ENCODE peak calls at places on chromosomes 16 and 17, in five cellular contexts. One of them, this sample, is unnamed.

GRCh38 chr17:55285340-55286301 is 20.9 kb downstream of the HLF start:
- DNase-seq in esophagus squamous epithelium: no peak
- DNase-seq in hepatocyte: peak; percentile 89
- DNase-seq in fibroblast of mammary gland: peak; percentile 89
- DNase-seq in epithelial cell of esophagus: peak; percentile 53
- DNase-seq in this sample: peak; percentile 78

GRCh38 chr17:44628234-44629188 is 27.8 kb upstream of the MEIOC start:
- DNase-seq in esophagus squamous epithelium: no peak
- DNase-seq in hepatocyte: peak; percentile 19
- DNase-seq in fibroblast of mammary gland: no peak
- DNase-seq in epithelial cell of esophagus: no peak
- DNase-seq in this sample: no peak

GRCh38 chr17:16987830-16988601 is 16.1 kb upstream of the TNFRSF13B start:
- DNase-seq in esophagus squamous epithelium: peak; percentile 60
- DNase-seq in hepatocyte: peak; percentile 67
- DNase-seq in fibroblast of mammary gland: peak; percentile 77
- DNase-seq in epithelial cell of esophagus: peak; percentile 60
- DNase-seq in this sample: no peak

GRCh38 chr16:2004795-2005517 is 4.7 kb downstream of the ZNF598 start:
- DNase-seq in esophagus squamous epithelium: no peak
- DNase-seq in hepatocyte: no peak
- DNase-seq in fibroblast of mammary gland: peak; percentile 36
- DNase-seq in epithelial cell of esophagus: no peak
- DNase-seq in this sample: no peak

GRCh38 chr17:81917565-81918332 is at the start of gene SIRT7:
- DNase-seq in esophagus squamous epithelium: no peak
- DNase-seq in hepatocyte: peak; percentile 91
- DNase-seq in fibroblast of mammary gland: peak; percentile 48
- DNase-seq in epithelial cell of esophagus: peak; percentile 76
- DNase-seq in this sample: no peak

GRCh38 chr17:79150035-79150733 is 75.6 kb downstream of the ENGASE start:
- DNase-seq in esophagus squamous epithelium: no peak
- DNase-seq in hepatocyte: no peak
- DNase-seq in fibroblast of mammary gland: no peak
- DNase-seq in epithelial cell of esophagus: no peak
- DNase-seq in this sample: no peak

GRCh38 chr17:76492250-76492988 is 8.8 kb downstream of the RHBDF2 start:
- DNase-seq in esophagus squamous epithelium: no peak
- DNase-seq in hepatocyte: no peak
- DNase-seq in fibroblast of mammary gland: no peak
- DNase-seq in epithelial cell of esophagus: peak; percentile 43
- DNase-seq in this sample: no peak

GRCh38 chr17:33562792-33563191 is 269.7 kb upstream of the ASIC2 start:
- DNase-seq in esophagus squamous epithelium: no peak
- DNase-seq in hepatocyte: no peak
- DNase-seq in fibroblast of mammary gland: no peak
- DNase-seq in epithelial cell of esophagus: no peak
- DNase-seq in this sample: no peak

GRCh38 chr16:49748322-49748721 is 107.6 kb downstream of the ZNF423 start:
- DNase-seq in esophagus squamous epithelium: no peak
- DNase-seq in hepatocyte: peak; percentile 70
- DNase-seq in fibroblast of mammary gland: peak; percentile 28
- DNase-seq in epithelial cell of esophagus: no peak
- DNase-seq in this sample: no peak

GRCh38 chr17:45200701-45201100 is 21.0 kb upstream of the FMNL1 start:
- DNase-seq in esophagus squamous epithelium: no peak
- DNase-seq in hepatocyte: no peak
- DNase-seq in fibroblast of mammary gland: peak; percentile 65
- DNase-seq in epithelial cell of esophagus: peak; percentile 26
- DNase-seq in this sample: no peak

GRCh38 chr17:60154616-60155426 is 5.0 kb downstream of the CA4 start:
- DNase-seq in esophagus squamous epithelium: no peak
- DNase-seq in hepatocyte: no peak
- DNase-seq in fibroblast of mammary gland: peak; percentile 95
- DNase-seq in epithelial cell of esophagus: peak; percentile 49
- DNase-seq in this sample: peak; percentile 45

GRCh38 chr17:41915020-41915419 is 3.7 kb downstream of the ACLY start:
- DNase-seq in esophagus squamous epithelium: no peak
- DNase-seq in hepatocyte: no peak
- DNase-seq in fibroblast of mammary gland: no peak
- DNase-seq in epithelial cell of esophagus: no peak
- DNase-seq in this sample: no peak
- H3K4me3 ChIP-seq in esophagus squamous epithelium: no peak overlapping the region
- H3K4me3 ChIP-seq in hepatocyte: no peak overlapping the region
- H3K4me3 ChIP-seq in fibroblast of mammary gland: no peak overlapping the region
- H3K4me3 ChIP-seq in epithelial cell of esophagus: no peak overlapping the region
- H3K4me3 ChIP-seq in this sample: no peak overlapping the region

GRCh38 chr17:77647531-77647930 is 311.0 kb upstream of the TNRC6C start:
- DNase-seq in esophagus squamous epithelium: no peak
- DNase-seq in hepatocyte: no peak
- DNase-seq in fibroblast of mammary gland: no peak
- DNase-seq in epithelial cell of esophagus: no peak
- DNase-seq in this sample: no peak

GRCh38 chr17:77645441-77646430 is 312.8 kb upstream of the TNRC6C start:
- DNase-seq in esophagus squamous epithelium: no peak
- DNase-seq in hepatocyte: no peak
- DNase-seq in fibroblast of mammary gland: no peak
- DNase-seq in epithelial cell of esophagus: no peak
- DNase-seq in this sample: no peak

GRCh38 chr17:77644181-77644972 is 314.1 kb upstream of the TNRC6C start:
- DNase-seq in esophagus squamous epithelium: no peak
- DNase-seq in hepatocyte: no peak
- DNase-seq in fibroblast of mammary gland: no peak
- DNase-seq in epithelial cell of esophagus: no peak
- DNase-seq in this sample: no peak

GRCh38 chr17:77641718-77642117 is 316.8 kb upstream of the TNRC6C start:
- DNase-seq in esophagus squamous epithelium: no peak
- DNase-seq in hepatocyte: no peak
- DNase-seq in fibroblast of mammary gland: no peak
- DNase-seq in epithelial cell of esophagus: no peak
- DNase-seq in this sample: no peak

DNA sequence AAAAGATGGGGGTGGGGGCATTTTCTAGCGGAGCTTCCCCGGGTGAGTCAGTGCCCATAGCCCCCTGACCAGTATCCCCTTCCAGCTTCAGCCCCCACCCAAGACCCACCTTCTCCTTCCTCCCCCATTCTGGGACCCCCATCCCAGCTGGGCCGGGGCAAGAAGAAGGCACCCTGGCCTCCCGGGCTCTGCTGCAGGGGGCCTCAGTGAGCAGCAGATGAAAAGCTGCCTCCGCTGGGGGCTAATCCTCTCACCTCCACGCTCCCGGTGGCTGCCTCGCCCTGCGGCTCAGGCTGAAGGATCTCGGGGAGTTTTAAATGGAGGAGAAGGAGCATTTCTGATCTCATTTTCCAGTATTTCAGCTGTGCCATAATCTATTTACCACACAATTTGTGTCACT is 313.5 kb upstream of the TNRC6C start:
- DNase-seq in esophagus squamous epithelium: no peak
- DNase-seq in hepatocyte: no peak
- DNase-seq in fibroblast of mammary gland: no peak
- DNase-seq in epithelial cell of esophagus: no peak
- DNase-seq in this sample: no peak
- TF ChIP-seq CTCF in esophagus squamous epithelium: peak; percentile 6
- TF ChIP-seq CTCF in hepatocyte: no peak
- TF ChIP-seq CTCF in fibroblast of mammary gland: no peak
- TF ChIP-seq CTCF in epithelial cell of esophagus: no peak
- TF ChIP-seq CTCF in this sample: no peak

GRCh38 chr16:84599528-84600202 is 18.2 kb downstream of the COTL1 start:
- DNase-seq in esophagus squamous epithelium: no peak
- DNase-seq in hepatocyte: peak; percentile 66
- DNase-seq in fibroblast of mammary gland: peak; percentile 83
- DNase-seq in epithelial cell of esophagus: peak; percentile 20
- DNase-seq in this sample: no peak
- H3K4me3 ChIP-seq in esophagus squamous epithelium: peak overlapping the region; percentile 37
- H3K4me3 ChIP-seq in hepatocyte: no peak overlapping the region
- H3K4me3 ChIP-seq in fibroblast of mammary gland: peak overlapping the region; percentile 10
- H3K4me3 ChIP-seq in epithelial cell of esophagus: no peak overlapping the region
- H3K4me3 ChIP-seq in this sample: no peak overlapping the region

DNA sequence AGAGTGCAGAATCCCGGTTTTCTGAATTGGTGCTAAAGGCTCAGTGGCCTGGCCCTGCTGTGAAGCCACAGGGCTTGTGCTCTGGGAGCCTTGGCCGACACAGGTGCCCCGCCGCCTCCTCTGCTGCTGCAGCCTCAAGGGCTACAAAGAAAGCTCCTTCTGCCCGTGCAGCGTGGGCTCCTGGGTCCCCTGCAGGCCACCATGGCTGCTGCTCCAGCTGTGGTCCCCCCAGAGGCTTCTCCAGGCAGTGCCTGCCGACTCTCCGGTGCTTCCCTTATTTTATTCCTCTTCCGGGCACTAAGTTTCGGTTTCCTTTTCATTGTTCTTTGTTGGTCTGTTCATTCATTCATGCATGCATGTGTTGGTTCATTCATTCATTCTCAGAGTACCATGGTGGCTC is 53.1 kb downstream of the CMIP start:
- DNase-seq in esophagus squamous epithelium: no peak
- DNase-seq in hepatocyte: no peak
- DNase-seq in fibroblast of mammary gland: no peak
- DNase-seq in epithelial cell of esophagus: no peak
- DNase-seq in this sample: no peak
- TF ChIP-seq CTCF in esophagus squamous epithelium: peak; percentile 50
- TF ChIP-seq CTCF in hepatocyte: no peak
- TF ChIP-seq CTCF in fibroblast of mammary gland: no peak
- TF ChIP-seq CTCF in epithelial cell of esophagus: no peak
- TF ChIP-seq CTCF in this sample: no peak

GRCh38 chr17:57442914-57443571 is 186.7 kb downstream of the MSI2 start:
- DNase-seq in esophagus squamous epithelium: no peak
- DNase-seq in hepatocyte: no peak
- DNase-seq in fibroblast of mammary gland: no peak
- DNase-seq in epithelial cell of esophagus: peak; percentile 72
- DNase-seq in this sample: no peak
- H3K4me3 ChIP-seq in esophagus squamous epithelium: no peak overlapping the region
- H3K4me3 ChIP-seq in hepatocyte: no peak overlapping the region
- H3K4me3 ChIP-seq in fibroblast of mammary gland: no peak overlapping the region
- H3K4me3 ChIP-seq in epithelial cell of esophagus: no peak overlapping the region
- H3K4me3 ChIP-seq in this sample: no peak overlapping the region

GRCh38 chr16:82744958-82745357 is 118.2 kb downstream of the CDH13 start:
- DNase-seq in esophagus squamous epithelium: no peak
- DNase-seq in hepatocyte: no peak
- DNase-seq in fibroblast of mammary gland: no peak
- DNase-seq in epithelial cell of esophagus: no peak
- DNase-seq in this sample: no peak

GRCh38 chr16:82750078-82750477 is 123.3 kb downstream of the CDH13 start:
- DNase-seq in esophagus squamous epithelium: no peak
- DNase-seq in hepatocyte: no peak
- DNase-seq in fibroblast of mammary gland: no peak
- DNase-seq in epithelial cell of esophagus: no peak
- DNase-seq in this sample: no peak

GRCh38 chr16:82753821-82754220 is 127.1 kb downstream of the CDH13 start:
- DNase-seq in esophagus squamous epithelium: no peak
- DNase-seq in hepatocyte: no peak
- DNase-seq in fibroblast of mammary gland: peak; percentile 59
- DNase-seq in epithelial cell of esophagus: peak; percentile 58
- DNase-seq in this sample: no peak

GRCh38 chr16:82751020-82751419 is 124.3 kb downstream of the CDH13 start:
- DNase-seq in esophagus squamous epithelium: no peak
- DNase-seq in hepatocyte: no peak
- DNase-seq in fibroblast of mammary gland: no peak
- DNase-seq in epithelial cell of esophagus: no peak
- DNase-seq in this sample: no peak

DNA sequence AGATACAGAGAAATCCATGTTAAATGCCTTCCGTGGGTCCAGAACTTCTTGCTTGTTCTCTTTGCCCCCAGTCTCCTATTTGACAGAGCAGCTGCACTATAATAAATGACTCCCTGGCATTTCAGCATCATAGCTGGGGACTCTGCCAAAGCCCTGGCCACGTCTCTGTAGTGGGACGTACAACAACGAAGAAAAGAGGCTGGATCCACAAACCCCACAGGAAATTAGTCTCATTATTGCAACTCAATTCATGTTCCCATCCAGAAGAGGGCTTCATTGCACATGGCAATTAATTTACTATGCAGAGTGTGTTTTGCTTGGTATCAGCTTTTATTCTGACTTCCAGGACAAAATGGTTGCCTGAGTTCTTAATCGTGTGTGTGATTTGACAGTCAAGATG is 121.3 kb downstream of the CDH13 start:
- DNase-seq in esophagus squamous epithelium: no peak
- DNase-seq in hepatocyte: no peak
- DNase-seq in fibroblast of mammary gland: peak; percentile 74
- DNase-seq in epithelial cell of esophagus: no peak
- DNase-seq in this sample: no peak
- TF ChIP-seq CTCF in esophagus squamous epithelium: no peak
- TF ChIP-seq CTCF in hepatocyte: no peak
- TF ChIP-seq CTCF in fibroblast of mammary gland: peak; percentile 40
- TF ChIP-seq CTCF in epithelial cell of esophagus: no peak
- TF ChIP-seq CTCF in this sample: no peak

GRCh38 chr16:12721841-12722467 is 81.7 kb downstream of the CPPED1 start:
- DNase-seq in esophagus squamous epithelium: no peak
- DNase-seq in hepatocyte: no peak
- DNase-seq in fibroblast of mammary gland: no peak
- DNase-seq in epithelial cell of esophagus: no peak
- DNase-seq in this sample: no peak
- H3K4me3 ChIP-seq in esophagus squamous epithelium: no peak overlapping the region
- H3K4me3 ChIP-seq in hepatocyte: no peak overlapping the region
- H3K4me3 ChIP-seq in fibroblast of mammary gland: no peak overlapping the region
- H3K4me3 ChIP-seq in epithelial cell of esophagus: no peak overlapping the region
- H3K4me3 ChIP-seq in this sample: no peak overlapping the region